ENCODE peak calls at places on chromosomes 12 and 14, in nine cellular contexts. S, J, Y, D, M, T, N, H and E are unnamed samples.

GRCh38 chr12:43151406-43152080 is 400.5 kb downstream of the ADAMTS20 start:
- DNase-seq in M (no peak), T (no peak), D (no peak), J (no peak), H (no peak), Y (no peak), N (no peak), S (no peak), E (no peak)

GRCh38 chr12:117986705-117987469 is 18.1 kb upstream of the KSR2 start:
- DNase-seq in Y (no peak), S (no peak), H (peak), M (no peak), T (no peak), J (no peak), N (no peak), D (no peak), E (no peak)

GRCh38 chr14:55440385-55440784 is at the start of gene TBPL2:
- DNase-seq in Y (no peak), S (no peak), D (peak), J (no peak), T (no peak), N (no peak), M (no peak), H (no peak), E (no peak)

GRCh38 chr14:23669441-23669840 is 33.3 kb downstream of the DHRS2 start:
- DNase-seq in N (no peak), H (no peak), M (no peak), J (no peak), Y (no peak), D (no peak), T (no peak), S (no peak), E (no peak)

GRCh38 chr14:68552597-68552996 is 240.3 kb downstream of the ZFP36L1 start:
- DNase-seq in Y (no peak), N (no peak), M (no peak), S (no peak), T (no peak), J (no peak), D (no peak), H (peak), E (no peak)

GRCh38 chr14:95431199-95432145 is 85.0 kb downstream of the SYNE3 start:
- DNase-seq in T (peak), M (peak), S (peak), D (no peak), N (peak), Y (no peak), H (peak), J (no peak), E (no peak)

GRCh38 chr14:38285962-38286361 is 30.1 kb upstream of the CLEC14A start:
- DNase-seq in D (no peak), T (no peak), H (no peak), J (no peak), M (no peak), N (no peak), S (no peak), Y (no peak), E (no peak)

GRCh38 chr14:42710071-42710470 is 1103.4 kb downstream of the LRFN5 start:
- DNase-seq in M (no peak), J (no peak), S (no peak), H (peak), Y (no peak), D (no peak), N (no peak), T (no peak), E (no peak)

GRCh38 chr14:65846469-65846868 is 433.9 kb downstream of the FUT8 start:
- DNase-seq in M (no peak), H (no peak), Y (no peak), D (no peak), T (no peak), N (no peak), J (no peak), S (no peak), E (no peak)

GRCh38 chr12:11085419-11085818 is 6.7 kb downstream of the TAS2R43 start:
- DNase-seq in Y (no peak), J (no peak), M (no peak), T (no peak), H (no peak), D (no peak), S (no peak), N (no peak), E (no peak)

GRCh38 chr14:22380511-22381455 is 208.2 kb downstream of the DAD1 start:
- DNase-seq in S (no peak), T (no peak), D (no peak), M (no peak), J (no peak), N (no peak), H (peak), Y (no peak), E (no peak)

GRCh38 chr12:724194-724855 is 28.1 kb upstream of the WNK1 start:
- DNase-seq in Y (no peak), S (peak), N (no peak), D (no peak), H (no peak), M (no peak), J (no peak), T (no peak), E (no peak)

GRCh38 chr14:106549064-106549463 is 1022.7 kb downstream of the TMEM121 start:
- DNase-seq in S (no peak), D (no peak), T (no peak), H (no peak), N (no peak), M (no peak), Y (no peak), J (no peak), E (no peak)

GRCh38 chr12:12267801-12268200 is 957 bp upstream of the LRP6 start:
- DNase-seq in H (no peak), D (no peak), M (no peak), N (peak), T (no peak), S (no peak), Y (no peak), J (no peak), E (no peak)

GRCh38 chr14:56173360-56173922 is 55.2 kb downstream of the PELI2 start:
- DNase-seq in N (no peak), J (no peak), T (no peak), S (no peak), Y (no peak), H (no peak), D (no peak), M (no peak), E (no peak)

GRCh38 chr12:90163975-90164374 is 455.3 kb upstream of the ATP2B1 start:
- DNase-seq in S (no peak), Y (no peak), J (no peak), T (no peak), H (no peak), N (no peak), D (no peak), M (no peak), E (no peak)

GRCh38 chr14:61281186-61281676 is at the start of gene TMEM30B:
- DNase-seq in H (no peak), J (peak), D (peak), S (no peak), M (peak), T (no peak), Y (no peak), N (peak), E (peak)

GRCh38 chr12:52501490-52501889 is 8.4 kb upstream of the KRT6A start:
- DNase-seq in Y (no peak), J (no peak), M (no peak), D (no peak), S (no peak), T (no peak), H (no peak), N (no peak), E (no peak)

GRCh38 chr14:103112488-103113243 is 10.6 kb upstream of the TNFAIP2 start:
- DNase-seq in Y (no peak), J (no peak), H (no peak), N (no peak), T (no peak), M (no peak), D (peak), S (no peak), E (no peak)

GRCh38 chr14:51004352-51004800 is 60.1 kb upstream of the PYGL start:
- DNase-seq in Y (no peak), H (no peak), N (no peak), J (no peak), D (no peak), S (peak), T (no peak), M (no peak), E (no peak)

GRCh38 chr12:117005417-117006046 is 93.7 kb downstream of the TESC start:
- DNase-seq in Y (no peak), M (no peak), S (no peak), D (no peak), N (no peak), H (no peak), T (no peak), J (no peak), E (no peak)

GRCh38 chr14:52914295-52914694 is 36.6 kb downstream of the FERMT2 start:
- DNase-seq in T (no peak), Y (no peak), D (no peak), N (no peak), S (no peak), J (no peak), M (no peak), H (no peak), E (no peak)

GRCh38 chr14:52913271-52913670 is 37.6 kb downstream of the FERMT2 start:
- DNase-seq in J (no peak), T (no peak), Y (no peak), H (peak), N (no peak), S (no peak), D (no peak), M (no peak), E (no peak)

GRCh38 chr14:52910597-52910996 is 40.3 kb downstream of the FERMT2 start:
- DNase-seq in N (no peak), M (no peak), H (no peak), Y (no peak), D (no peak), T (no peak), J (no peak), S (no peak), E (no peak)

GRCh38 chr14:52907949-52908348 is 42.9 kb downstream of the FERMT2 start:
- DNase-seq in M (no peak), J (no peak), N (no peak), T (no peak), D (no peak), S (no peak), Y (no peak), H (no peak), E (no peak)

DNA sequence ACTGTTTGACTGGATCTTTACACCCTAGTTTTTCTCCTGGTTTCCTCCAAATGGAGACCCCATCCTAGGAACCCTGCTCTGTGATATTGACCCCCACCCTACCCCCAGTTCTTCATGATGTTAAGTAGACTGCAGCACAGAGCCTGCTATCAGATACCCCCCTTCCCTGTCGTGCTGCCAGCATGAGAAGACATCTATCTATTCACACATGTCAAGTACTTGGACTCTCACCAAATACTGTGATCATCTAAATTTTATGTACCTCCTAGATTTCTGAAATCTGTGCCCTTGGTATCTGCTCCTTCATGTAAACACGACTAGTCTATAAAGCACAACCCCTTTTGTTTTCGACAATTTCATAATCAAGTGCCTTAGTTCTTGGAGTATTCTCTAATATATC is 38.9 kb downstream of the FERMT2 start:
- DNase-seq in J (no peak), N (no peak), D (no peak), H (no peak), Y (no peak), T (no peak), M (no peak), S (no peak), E (no peak)
- H3K4me3 ChIP-seq in J (no peak), N (no peak), D (no peak), H (no peak), Y (no peak), T (no peak), M (no peak), S (no peak), E (no peak)

GRCh38 chr12:46266382-46266791 is 2.5 kb downstream of the SLC38A1 start:
- DNase-seq in J (no peak), T (no peak), Y (no peak), D (no peak), S (no peak), H (peak), M (no peak), N (peak), E (no peak)

GRCh38 chr12:46265734-46266133 is 3.1 kb downstream of the SLC38A1 start:
- DNase-seq in J (no peak), H (no peak), S (no peak), Y (no peak), T (no peak), M (no peak), D (no peak), N (no peak), E (no peak)

GRCh38 chr12:46267618-46268348 is 1.1 kb downstream of the SLC38A1 start:
- DNase-seq in M (no peak), J (peak), N (peak), Y (no peak), S (peak), H (peak), D (peak), T (no peak), E (no peak)

GRCh38 chr12:46268349-46268616 is 560 bp downstream of the SLC38A1 start:
- DNase-seq in J (no peak), S (peak), T (no peak), D (peak), N (no peak), M (peak), H (peak), Y (no peak), E (peak)

DNA sequence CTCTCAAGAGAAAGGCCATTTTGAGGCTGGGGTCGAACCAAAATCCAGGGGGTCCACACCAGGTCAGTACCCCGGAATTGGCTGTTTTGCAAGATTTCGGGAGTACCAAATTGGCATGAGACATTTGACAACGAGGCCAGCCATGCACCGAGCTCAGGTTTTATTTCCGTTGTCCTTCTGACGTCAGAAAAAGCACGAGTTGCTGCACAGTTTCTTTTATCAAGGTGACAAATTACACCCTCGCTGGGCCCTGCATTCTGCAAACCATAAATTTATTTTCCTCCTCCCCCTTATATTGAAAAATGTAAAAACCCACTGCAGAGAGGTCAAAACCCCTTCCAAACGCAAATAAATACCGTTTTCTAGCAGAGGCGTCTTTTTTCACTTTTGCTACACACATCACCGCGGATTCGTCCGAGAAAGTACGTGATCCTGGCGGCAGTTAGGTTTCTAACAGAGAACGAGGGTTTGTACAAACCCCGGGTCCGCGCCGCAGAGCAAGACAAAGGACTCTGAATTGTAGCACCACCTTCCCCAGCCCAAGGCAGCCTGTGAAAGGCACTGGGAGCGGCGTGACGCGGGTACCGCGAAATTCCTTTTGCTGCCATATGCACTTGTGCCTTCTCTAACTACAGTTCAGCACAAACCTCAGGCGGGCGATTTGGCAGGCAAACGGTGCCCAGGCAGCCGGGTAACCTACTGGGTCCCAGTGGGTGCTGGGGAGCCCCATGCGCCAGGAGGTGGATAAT is 1.8 kb downstream of the SLC38A1 start:
- DNase-seq in Y (no peak), J (peak), D (peak), H (peak), S (peak), M (peak), T (peak), N (peak), E (peak)
- H3K27ac ChIP-seq in Y (peak), J (no peak), D (peak), H (peak), S (peak), M (peak), T (peak), N (peak), E (peak)

DNA sequence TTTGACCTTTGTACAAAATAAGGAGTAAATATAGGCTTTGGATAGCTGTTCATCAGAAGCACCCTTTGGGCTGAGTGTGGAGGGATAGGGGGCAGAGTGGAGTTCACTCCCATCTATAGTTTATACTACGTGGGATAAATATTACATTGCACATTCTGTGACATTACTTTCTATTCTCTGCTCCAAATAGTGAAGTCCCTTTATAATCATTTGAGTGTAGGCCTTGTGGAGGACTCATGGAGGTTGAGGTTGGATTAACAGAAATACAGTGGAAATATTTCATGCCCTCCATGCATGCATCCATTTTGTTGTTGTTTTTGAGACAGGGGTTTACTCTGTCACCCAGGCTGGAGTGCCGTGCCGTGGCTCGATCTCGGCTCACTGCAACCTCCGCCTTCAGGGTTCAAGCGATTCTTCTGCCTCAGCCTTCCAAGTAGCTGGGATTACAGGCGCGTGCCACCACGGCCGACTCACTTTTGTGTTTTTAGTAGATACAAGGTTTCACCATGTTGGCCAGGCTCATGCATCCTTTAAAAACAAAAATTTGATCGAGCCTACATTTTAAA is 1.4 kb downstream of the CHPT1 start:
- DNase-seq in T (no peak), D (no peak), Y (no peak), H (peak), N (no peak), M (no peak), J (peak), S (no peak), E (no peak)
- H3K4me3 ChIP-seq in T (no peak), D (peak), Y (peak), H (peak), N (peak), M (peak), J (peak), S (peak), E (peak)

DNA sequence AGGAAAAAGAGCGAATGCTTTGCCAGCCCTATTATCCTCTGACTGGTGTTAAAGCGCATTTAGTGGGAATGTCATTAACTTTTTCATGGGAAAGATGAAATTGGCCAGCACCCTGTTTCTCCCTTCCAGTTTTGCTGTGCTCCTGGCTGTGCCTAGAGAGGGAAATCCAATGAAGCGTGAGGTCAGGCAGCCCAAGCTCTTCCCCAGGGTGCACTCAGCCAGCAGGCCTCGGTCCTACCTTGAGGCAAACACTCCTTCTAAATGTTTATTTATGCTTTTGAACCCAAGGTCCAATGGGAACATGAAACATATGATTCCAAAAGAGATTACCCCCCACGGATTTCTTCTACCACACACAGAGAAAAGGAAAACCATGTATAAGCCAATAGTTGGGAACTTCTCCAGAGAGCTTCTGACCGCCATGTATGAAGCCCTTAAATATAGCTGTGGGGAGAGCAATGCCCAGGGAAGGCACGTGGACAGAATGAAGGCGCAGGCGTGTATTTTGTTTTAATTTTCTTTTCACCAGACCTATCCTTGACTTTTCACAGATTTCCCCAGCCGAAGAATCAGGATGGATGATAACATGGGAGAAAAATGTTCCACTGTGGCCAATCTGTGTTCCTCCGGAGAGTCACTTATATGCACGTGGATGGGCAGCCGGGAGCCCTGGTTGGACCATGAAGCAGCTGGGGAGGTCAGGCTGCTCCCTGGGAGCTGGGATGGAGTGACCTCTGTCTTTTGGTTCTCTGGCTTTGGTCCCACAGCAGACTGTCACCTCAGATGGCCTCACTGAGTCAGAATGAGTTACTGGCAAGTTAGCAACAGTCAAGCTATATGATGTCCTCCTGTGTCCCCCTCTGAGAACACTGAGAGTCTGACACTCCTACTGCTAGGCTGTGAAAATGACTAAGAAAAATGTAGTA is 37.3 kb downstream of the GPR135 start:
- DNase-seq in T (no peak), H (no peak), D (peak), Y (no peak), N (no peak), S (no peak), J (peak), M (peak), E (no peak)
- H3K27ac ChIP-seq in T (no peak), H (peak), D (no peak), Y (no peak), N (no peak), S (no peak), J (no peak), M (peak), E (no peak)

DNA sequence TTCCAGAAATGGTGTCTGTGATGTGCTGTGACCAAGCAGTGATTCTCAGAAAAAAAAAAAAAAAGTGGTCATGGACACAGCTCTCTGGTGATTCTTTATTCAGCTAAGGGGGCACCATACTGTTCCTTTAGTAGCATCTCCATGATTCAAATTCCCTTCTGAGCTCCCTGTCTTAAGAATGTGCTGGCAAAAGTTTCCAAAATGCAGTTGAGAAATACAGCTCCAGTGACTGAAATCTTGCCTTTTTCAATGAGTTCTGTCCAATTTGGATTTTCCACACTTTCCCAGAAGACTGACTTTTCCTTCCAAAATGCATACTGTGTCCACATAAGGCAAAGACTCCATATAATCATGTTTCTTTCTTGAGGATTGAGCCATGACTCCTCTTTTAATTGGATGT is 24.3 kb upstream of the CPM start:
- DNase-seq in Y (no peak), D (no peak), J (no peak), T (no peak), M (no peak), N (no peak), S (no peak), H (no peak), E (no peak)
- H3K4me3 ChIP-seq in Y (no peak), D (no peak), J (no peak), T (no peak), M (no peak), N (no peak), S (no peak), H (no peak), E (no peak)

GRCh38 chr14:31228533-31228932 is 20.9 kb upstream of the HECTD1 start:
- DNase-seq in N (no peak), T (no peak), H (no peak), Y (no peak), D (no peak), M (no peak), J (no peak), S (no peak), E (no peak)
- H3K27ac ChIP-seq in N (peak), T (no peak), H (no peak), Y (no peak), D (peak), M (no peak), J (no peak), S (peak), E (peak)

DNA sequence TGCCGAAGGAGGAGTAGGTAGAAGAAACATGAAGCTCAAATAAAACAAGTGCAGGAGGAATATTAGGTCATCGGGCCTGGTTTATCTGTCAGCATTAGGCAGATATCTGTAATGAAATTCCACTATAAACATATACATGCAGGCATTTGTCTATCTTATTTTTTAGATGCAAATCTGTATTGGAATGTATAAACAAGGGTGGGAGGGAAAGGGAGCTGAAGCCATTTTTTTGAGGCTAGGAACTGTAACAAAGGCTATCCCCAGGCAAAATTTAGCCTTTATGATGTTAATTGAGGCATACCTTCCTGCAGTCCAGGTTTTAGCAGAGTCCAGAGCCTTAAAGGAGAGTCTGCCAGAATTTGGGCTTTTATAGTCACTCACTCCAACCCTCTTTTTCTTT is 72.5 kb downstream of the PHLDA1 start:
- DNase-seq in H (no peak), J (no peak), S (no peak), D (no peak), N (no peak), T (no peak), M (no peak), Y (no peak), E (no peak)
- H3K4me3 ChIP-seq in H (no peak), J (no peak), S (no peak), D (no peak), N (no peak), T (no peak), M (no peak), Y (no peak), E (no peak)